ENCODE peak calls at places on chromosome 10, in five cellular contexts. One of them, this sample, is unnamed. For H3K27me3, the result is how much of the 10 kb centered on the place peaks cover.

GRCh38 chr10:132584081-132584480 is 46.5 kb downstream of the INPP5A start:
- DNase-seq in RWPE2: no peak
- DNase-seq in AG04450: no peak
- DNase-seq in neural progenitor cell: no peak
- DNase-seq in tibial artery: no peak
- DNase-seq in this sample: no peak

GRCh38 chr10:124588736-124589451 is 127.3 kb downstream of the LHPP start:
- DNase-seq in AG04450: no peak
- DNase-seq in neural progenitor cell: no peak
- DNase-seq in RWPE2: no peak
- DNase-seq in tibial artery: peak
- DNase-seq in this sample: peak

GRCh38 chr10:112467541-112468075 is 20.6 kb downstream of the VTI1A start:
- DNase-seq in tibial artery: no peak
- DNase-seq in AG04450: no peak
- DNase-seq in RWPE2: no peak
- DNase-seq in neural progenitor cell: no peak
- DNase-seq in this sample: no peak

GRCh38 chr10:80460399-80461207 is 6.5 kb downstream of the TSPAN14 start:
- DNase-seq in tibial artery: no peak
- DNase-seq in AG04450: no peak
- DNase-seq in neural progenitor cell: peak
- DNase-seq in RWPE2: peak
- DNase-seq in this sample: peak

GRCh38 chr10:44832595-44833390 is 78.3 kb upstream of the TMEM72 start:
- DNase-seq in tibial artery: no peak
- DNase-seq in neural progenitor cell: no peak
- DNase-seq in AG04450: no peak
- DNase-seq in RWPE2: no peak
- DNase-seq in this sample: no peak

GRCh38 chr10:127354255-127354654 is 157.9 kb upstream of the INSYN2A start:
- DNase-seq in tibial artery: no peak
- DNase-seq in AG04450: no peak
- DNase-seq in RWPE2: no peak
- DNase-seq in neural progenitor cell: no peak
- DNase-seq in this sample: no peak

GRCh38 chr10:92729886-92730285 is 40.1 kb downstream of the HHEX start:
- DNase-seq in neural progenitor cell: no peak
- DNase-seq in RWPE2: no peak
- DNase-seq in AG04450: no peak
- DNase-seq in tibial artery: no peak
- DNase-seq in this sample: no peak

GRCh38 chr10:124180947-124181549 is 87.7 kb upstream of the CHST15 start:
- DNase-seq in tibial artery: no peak
- DNase-seq in neural progenitor cell: no peak
- DNase-seq in AG04450: no peak
- DNase-seq in RWPE2: no peak
- DNase-seq in this sample: no peak

GRCh38 chr10:22693371-22693784 is 21.0 kb downstream of the PIP4K2A start:
- DNase-seq in AG04450: no peak
- DNase-seq in RWPE2: no peak
- DNase-seq in neural progenitor cell: no peak
- DNase-seq in tibial artery: no peak
- DNase-seq in this sample: no peak

GRCh38 chr10:16950686-16951681 is 133.8 kb upstream of the RSU1 start:
- DNase-seq in neural progenitor cell: peak
- DNase-seq in RWPE2: no peak
- DNase-seq in AG04450: no peak
- DNase-seq in tibial artery: no peak
- DNase-seq in this sample: no peak

GRCh38 chr10:85430991-85431390 is 935.6 kb downstream of the GRID1 start:
- DNase-seq in tibial artery: no peak
- DNase-seq in neural progenitor cell: no peak
- DNase-seq in AG04450: no peak
- DNase-seq in RWPE2: no peak
- DNase-seq in this sample: no peak

GRCh38 chr10:95260397-95260881 is 30.4 kb downstream of the PDLIM1 start:
- DNase-seq in tibial artery: no peak
- DNase-seq in AG04450: no peak
- DNase-seq in neural progenitor cell: no peak
- DNase-seq in RWPE2: no peak
- DNase-seq in this sample: no peak

GRCh38 chr10:72935358-72935757 is 19.2 kb downstream of the PLA2G12B start:
- DNase-seq in tibial artery: no peak
- DNase-seq in AG04450: no peak
- DNase-seq in RWPE2: no peak
- DNase-seq in neural progenitor cell: no peak
- DNase-seq in this sample: no peak

GRCh38 chr10:6707329-6707728 is 127.3 kb upstream of the PRKCQ start:
- DNase-seq in tibial artery: no peak
- DNase-seq in AG04450: no peak
- DNase-seq in neural progenitor cell: no peak
- DNase-seq in RWPE2: no peak
- DNase-seq in this sample: no peak

GRCh38 chr10:118701529-118702323 is 53.0 kb downstream of the CACUL1 start:
- DNase-seq in RWPE2: no peak
- DNase-seq in neural progenitor cell: peak
- DNase-seq in tibial artery: no peak
- DNase-seq in AG04450: no peak
- DNase-seq in this sample: no peak

GRCh38 chr10:73094986-73095478 is 1.6 kb downstream of the P4HA1 start:
- DNase-seq in neural progenitor cell: no peak
- DNase-seq in RWPE2: no peak
- DNase-seq in AG04450: no peak
- DNase-seq in tibial artery: no peak
- DNase-seq in this sample: no peak

GRCh38 chr10:24554036-24554435 is 169.7 kb downstream of the ARHGAP21 start:
- DNase-seq in tibial artery: no peak
- DNase-seq in RWPE2: no peak
- DNase-seq in neural progenitor cell: no peak
- DNase-seq in AG04450: no peak
- DNase-seq in this sample: no peak

GRCh38 chr10:128144547-128144946 is 18.3 kb upstream of the MKI67 start:
- DNase-seq in neural progenitor cell: no peak
- DNase-seq in RWPE2: no peak
- DNase-seq in AG04450: no peak
- DNase-seq in tibial artery: no peak
- DNase-seq in this sample: no peak

GRCh38 chr10:98272245-98272644 is 4.3 kb upstream of the LOXL4 start:
- DNase-seq in neural progenitor cell: no peak
- DNase-seq in AG04450: no peak
- DNase-seq in RWPE2: peak
- DNase-seq in tibial artery: no peak
- DNase-seq in this sample: peak

GRCh38 chr10:102404361-102405107 is 9.0 kb downstream of the NFKB2 start:
- DNase-seq in AG04450: no peak
- DNase-seq in RWPE2: no peak
- DNase-seq in neural progenitor cell: no peak
- DNase-seq in tibial artery: no peak
- DNase-seq in this sample: peak

GRCh38 chr10:102738692-102739121 is 5.0 kb upstream of the WBP1L start:
- DNase-seq in tibial artery: no peak
- DNase-seq in RWPE2: no peak
- DNase-seq in AG04450: no peak
- DNase-seq in neural progenitor cell: no peak
- DNase-seq in this sample: no peak

GRCh38 chr10:122647383-122647968 is 52.2 kb downstream of the C10orf120 start:
- DNase-seq in neural progenitor cell: no peak
- DNase-seq in tibial artery: no peak
- DNase-seq in AG04450: no peak
- DNase-seq in RWPE2: no peak
- DNase-seq in this sample: no peak
- H3K27me3 ChIP-seq in neural progenitor cell: under half
- H3K27me3 ChIP-seq in tibial artery: under half
- H3K27me3 ChIP-seq in AG04450: under half
- H3K27me3 ChIP-seq in RWPE2: under half
- H3K27me3 ChIP-seq in this sample: under half

DNA sequence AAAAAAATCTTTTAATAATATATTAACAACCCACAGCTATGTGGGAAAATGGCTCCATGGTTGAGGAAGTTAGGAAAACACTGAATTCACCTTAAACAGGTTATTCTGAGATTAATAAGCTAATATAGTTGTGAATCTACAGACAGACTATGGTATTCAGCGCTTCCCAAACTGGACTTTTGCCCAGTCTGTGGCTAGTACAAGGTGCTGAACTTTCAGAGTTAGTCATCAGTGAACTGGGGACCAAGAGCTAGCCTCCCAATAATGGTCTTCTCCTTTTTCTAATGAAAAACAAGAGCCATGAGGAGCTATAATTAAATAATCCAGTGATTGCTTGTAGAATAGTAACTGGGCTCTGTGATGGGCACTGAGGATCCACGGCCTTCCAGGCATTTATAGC is 65.2 kb downstream of the FRMPD2 start:
- DNase-seq in RWPE2: no peak
- DNase-seq in neural progenitor cell: no peak
- DNase-seq in AG04450: no peak
- DNase-seq in tibial artery: no peak
- DNase-seq in this sample: no peak
- H3K27me3 ChIP-seq in RWPE2: under half
- H3K27me3 ChIP-seq in neural progenitor cell: under half
- H3K27me3 ChIP-seq in AG04450: under half
- H3K27me3 ChIP-seq in tibial artery: under half
- H3K27me3 ChIP-seq in this sample: under half

DNA sequence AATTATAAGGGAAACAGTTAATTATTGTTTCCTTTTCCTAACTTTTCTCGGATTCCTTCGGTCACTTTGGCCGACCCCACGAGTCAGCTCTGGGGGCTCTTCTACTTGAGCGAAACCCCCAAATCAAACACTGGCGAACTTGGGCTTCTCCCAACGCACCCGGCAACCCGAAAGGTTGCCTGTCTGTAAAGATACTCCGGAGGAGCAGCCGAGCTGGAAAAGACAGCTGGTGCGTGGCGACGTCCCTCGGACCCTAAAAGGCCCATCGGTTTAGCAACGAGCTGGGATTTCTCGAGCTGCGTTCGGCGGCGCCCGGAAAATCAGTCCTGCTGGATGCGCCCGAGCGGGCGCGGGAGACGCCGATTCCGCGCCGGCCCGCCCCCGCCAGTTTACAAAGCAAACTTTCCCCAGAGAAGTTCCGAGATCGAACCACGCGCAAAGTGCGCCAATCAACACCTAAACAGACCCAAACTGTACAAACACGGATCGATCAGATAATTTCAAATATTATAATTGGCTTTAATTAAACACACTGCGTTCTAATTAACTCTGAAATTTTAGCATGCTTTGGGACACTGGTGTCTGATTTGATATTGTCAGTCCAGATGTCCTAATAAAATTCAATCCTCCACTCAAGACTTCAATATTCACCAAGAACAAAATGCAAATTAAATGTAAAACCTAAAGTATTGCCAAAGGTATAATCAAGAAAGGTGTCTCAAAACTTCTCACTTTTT is 5.6 kb upstream of the EBF3 start:
- DNase-seq in neural progenitor cell: peak
- DNase-seq in RWPE2: no peak
- DNase-seq in tibial artery: no peak
- DNase-seq in AG04450: no peak
- DNase-seq in this sample: no peak
- H3K27me3 ChIP-seq in neural progenitor cell: half or more
- H3K27me3 ChIP-seq in RWPE2: half or more
- H3K27me3 ChIP-seq in tibial artery: half or more
- H3K27me3 ChIP-seq in AG04450: half or more
- H3K27me3 ChIP-seq in this sample: under half

GRCh38 chr10:75405201-75406143 is 3.9 kb upstream of the ZNF503 start:
- DNase-seq in tibial artery: no peak
- DNase-seq in AG04450: no peak
- DNase-seq in neural progenitor cell: peak
- DNase-seq in RWPE2: no peak
- DNase-seq in this sample: no peak
- H3K27me3 ChIP-seq in tibial artery: under half
- H3K27me3 ChIP-seq in AG04450: half or more
- H3K27me3 ChIP-seq in neural progenitor cell: half or more
- H3K27me3 ChIP-seq in RWPE2: under half
- H3K27me3 ChIP-seq in this sample: under half

DNA sequence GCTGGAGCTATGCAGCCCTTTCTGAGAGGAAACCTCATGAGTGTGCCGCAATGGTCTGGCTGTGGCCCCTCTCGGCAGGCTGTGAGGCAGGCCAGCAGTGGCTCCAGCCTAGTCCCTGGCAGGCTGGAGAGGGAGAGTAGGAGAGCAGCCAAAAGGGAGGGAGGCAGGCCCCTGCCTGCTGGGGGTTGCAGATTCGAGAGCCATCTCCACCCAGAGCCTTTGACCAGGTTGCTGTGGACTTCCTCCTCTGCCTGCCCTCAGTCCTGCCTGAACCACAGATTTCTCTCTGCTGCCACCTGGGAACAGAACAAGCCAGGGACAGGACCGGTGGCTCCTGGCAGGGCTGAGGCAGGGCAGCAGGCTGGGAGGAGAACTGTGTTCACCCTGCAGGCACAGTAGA is 13.9 kb downstream of the PAX2 start:
- DNase-seq in AG04450: no peak
- DNase-seq in neural progenitor cell: peak
- DNase-seq in RWPE2: no peak
- DNase-seq in tibial artery: no peak
- DNase-seq in this sample: no peak
- H3K27me3 ChIP-seq in AG04450: half or more
- H3K27me3 ChIP-seq in neural progenitor cell: half or more
- H3K27me3 ChIP-seq in RWPE2: half or more
- H3K27me3 ChIP-seq in tibial artery: half or more
- H3K27me3 ChIP-seq in this sample: under half

GRCh38 chr10:110168601-110169481 is 38.6 kb upstream of the MXI1 start:
- DNase-seq in AG04450: no peak
- DNase-seq in neural progenitor cell: no peak
- DNase-seq in RWPE2: no peak
- DNase-seq in tibial artery: no peak
- DNase-seq in this sample: no peak
- H3K27me3 ChIP-seq in AG04450: half or more
- H3K27me3 ChIP-seq in neural progenitor cell: half or more
- H3K27me3 ChIP-seq in RWPE2: under half
- H3K27me3 ChIP-seq in tibial artery: half or more
- H3K27me3 ChIP-seq in this sample: under half

This sample was measured in aorta.